ENCODE peak calls at places on chromosome 15, in five cellular contexts. One of them, this sample, is unnamed.

GRCh38 chr15:25798207-25798931 is 64.8 kb downstream of the ATP10A start:
- DNase-seq in left cardiac atrium: no peak
- DNase-seq in fibroblast of the aortic adventitia: peak
- DNase-seq in H54: no peak
- DNase-seq in stimulated activated CD8-positive, alpha-beta memory T cell treated with anti-CD3 and anti-CD28 coated beads, Interleukin-2, amount 100 ng/mL, for 1 hour: no peak
- DNase-seq in this sample: no peak

GRCh38 chr15:27937873-27938272 is 161.2 kb downstream of the OCA2 start:
- DNase-seq in left cardiac atrium: no peak
- DNase-seq in fibroblast of the aortic adventitia: no peak
- DNase-seq in H54: no peak
- DNase-seq in stimulated activated CD8-positive, alpha-beta memory T cell treated with anti-CD3 and anti-CD28 coated beads, Interleukin-2, amount 100 ng/mL, for 1 hour: no peak
- DNase-seq in this sample: no peak

GRCh38 chr15:89673162-89673506 is 6.0 kb downstream of the PLIN1 start:
- DNase-seq in left cardiac atrium: no peak
- DNase-seq in fibroblast of the aortic adventitia: no peak
- DNase-seq in H54: no peak
- DNase-seq in stimulated activated CD8-positive, alpha-beta memory T cell treated with anti-CD3 and anti-CD28 coated beads, Interleukin-2, amount 100 ng/mL, for 1 hour: no peak
- DNase-seq in this sample: no peak

GRCh38 chr15:33581032-33581431 is 270.3 kb downstream of the RYR3 start:
- DNase-seq in left cardiac atrium: no peak
- DNase-seq in fibroblast of the aortic adventitia: peak
- DNase-seq in H54: no peak
- DNase-seq in stimulated activated CD8-positive, alpha-beta memory T cell treated with anti-CD3 and anti-CD28 coated beads, Interleukin-2, amount 100 ng/mL, for 1 hour: no peak
- DNase-seq in this sample: no peak

GRCh38 chr15:39018966-39019365 is 454.4 kb upstream of the RASGRP1 start:
- DNase-seq in left cardiac atrium: no peak
- DNase-seq in fibroblast of the aortic adventitia: no peak
- DNase-seq in H54: no peak
- DNase-seq in stimulated activated CD8-positive, alpha-beta memory T cell treated with anti-CD3 and anti-CD28 coated beads, Interleukin-2, amount 100 ng/mL, for 1 hour: no peak
- DNase-seq in this sample: no peak

GRCh38 chr15:56082263-56082761 is 88.9 kb upstream of the NEDD4 start:
- DNase-seq in left cardiac atrium: no peak
- DNase-seq in fibroblast of the aortic adventitia: no peak
- DNase-seq in H54: no peak
- DNase-seq in stimulated activated CD8-positive, alpha-beta memory T cell treated with anti-CD3 and anti-CD28 coated beads, Interleukin-2, amount 100 ng/mL, for 1 hour: no peak
- DNase-seq in this sample: no peak

GRCh38 chr15:77852241-77853007 is 219.7 kb upstream of the LINGO1 start:
- DNase-seq in left cardiac atrium: no peak
- DNase-seq in fibroblast of the aortic adventitia: no peak
- DNase-seq in H54: no peak
- DNase-seq in stimulated activated CD8-positive, alpha-beta memory T cell treated with anti-CD3 and anti-CD28 coated beads, Interleukin-2, amount 100 ng/mL, for 1 hour: no peak
- DNase-seq in this sample: no peak

GRCh38 chr15:76203766-76204557 is 107.3 kb downstream of the ETFA start:
- DNase-seq in left cardiac atrium: peak
- DNase-seq in fibroblast of the aortic adventitia: no peak
- DNase-seq in H54: no peak
- DNase-seq in stimulated activated CD8-positive, alpha-beta memory T cell treated with anti-CD3 and anti-CD28 coated beads, Interleukin-2, amount 100 ng/mL, for 1 hour: no peak
- DNase-seq in this sample: no peak

GRCh38 chr15:27845535-27846369 is 253.4 kb downstream of the OCA2 start:
- DNase-seq in left cardiac atrium: no peak
- DNase-seq in fibroblast of the aortic adventitia: no peak
- DNase-seq in H54: no peak
- DNase-seq in stimulated activated CD8-positive, alpha-beta memory T cell treated with anti-CD3 and anti-CD28 coated beads, Interleukin-2, amount 100 ng/mL, for 1 hour: no peak
- DNase-seq in this sample: no peak

GRCh38 chr15:71160976-71161375 is 45.7 kb downstream of the THSD4 start:
- DNase-seq in left cardiac atrium: no peak
- DNase-seq in fibroblast of the aortic adventitia: no peak
- DNase-seq in H54: no peak
- DNase-seq in stimulated activated CD8-positive, alpha-beta memory T cell treated with anti-CD3 and anti-CD28 coated beads, Interleukin-2, amount 100 ng/mL, for 1 hour: no peak
- DNase-seq in this sample: no peak

GRCh38 chr15:44662478-44663409 is 718 bp downstream of the SPG11 start:
- DNase-seq in left cardiac atrium: peak
- DNase-seq in fibroblast of the aortic adventitia: peak
- DNase-seq in H54: peak
- DNase-seq in stimulated activated CD8-positive, alpha-beta memory T cell treated with anti-CD3 and anti-CD28 coated beads, Interleukin-2, amount 100 ng/mL, for 1 hour: peak
- DNase-seq in this sample: peak

GRCh38 chr15:59339252-59339672 is 33.4 kb downstream of the MYO1E start:
- DNase-seq in left cardiac atrium: no peak
- DNase-seq in fibroblast of the aortic adventitia: peak
- DNase-seq in H54: no peak
- DNase-seq in stimulated activated CD8-positive, alpha-beta memory T cell treated with anti-CD3 and anti-CD28 coated beads, Interleukin-2, amount 100 ng/mL, for 1 hour: no peak
- DNase-seq in this sample: peak

GRCh38 chr15:75143738-75144334 is 57.8 kb upstream of the C15orf39 start:
- DNase-seq in left cardiac atrium: no peak
- DNase-seq in fibroblast of the aortic adventitia: no peak
- DNase-seq in H54: no peak
- DNase-seq in stimulated activated CD8-positive, alpha-beta memory T cell treated with anti-CD3 and anti-CD28 coated beads, Interleukin-2, amount 100 ng/mL, for 1 hour: no peak
- DNase-seq in this sample: no peak

GRCh38 chr15:101332061-101332467 is 37.0 kb upstream of the SNRPA1 start:
- DNase-seq in left cardiac atrium: no peak
- DNase-seq in fibroblast of the aortic adventitia: no peak
- DNase-seq in H54: no peak
- DNase-seq in stimulated activated CD8-positive, alpha-beta memory T cell treated with anti-CD3 and anti-CD28 coated beads, Interleukin-2, amount 100 ng/mL, for 1 hour: no peak
- DNase-seq in this sample: no peak

GRCh38 chr15:98881526-98882517 is 125.8 kb downstream of the PGPEP1L start:
- DNase-seq in left cardiac atrium: no peak
- DNase-seq in fibroblast of the aortic adventitia: peak
- DNase-seq in H54: no peak
- DNase-seq in stimulated activated CD8-positive, alpha-beta memory T cell treated with anti-CD3 and anti-CD28 coated beads, Interleukin-2, amount 100 ng/mL, for 1 hour: no peak
- DNase-seq in this sample: no peak

GRCh38 chr15:82850731-82851130 is 41.3 kb downstream of the WHAMM start:
- DNase-seq in left cardiac atrium: no peak
- DNase-seq in fibroblast of the aortic adventitia: no peak
- DNase-seq in H54: no peak
- DNase-seq in stimulated activated CD8-positive, alpha-beta memory T cell treated with anti-CD3 and anti-CD28 coated beads, Interleukin-2, amount 100 ng/mL, for 1 hour: no peak
- DNase-seq in this sample: no peak

GRCh38 chr15:78103406-78104118 is 11.2 kb downstream of the SH2D7 start:
- DNase-seq in left cardiac atrium: no peak
- DNase-seq in fibroblast of the aortic adventitia: no peak
- DNase-seq in H54: no peak
- DNase-seq in stimulated activated CD8-positive, alpha-beta memory T cell treated with anti-CD3 and anti-CD28 coated beads, Interleukin-2, amount 100 ng/mL, for 1 hour: peak
- DNase-seq in this sample: no peak

GRCh38 chr15:27977656-27978055 is 121.5 kb downstream of the OCA2 start:
- DNase-seq in left cardiac atrium: no peak
- DNase-seq in fibroblast of the aortic adventitia: no peak
- DNase-seq in H54: no peak
- DNase-seq in stimulated activated CD8-positive, alpha-beta memory T cell treated with anti-CD3 and anti-CD28 coated beads, Interleukin-2, amount 100 ng/mL, for 1 hour: no peak
- DNase-seq in this sample: no peak

GRCh38 chr15:34841220-34841841 is 46.0 kb upstream of the ACTC1 start:
- DNase-seq in left cardiac atrium: no peak
- DNase-seq in fibroblast of the aortic adventitia: no peak
- DNase-seq in H54: no peak
- DNase-seq in stimulated activated CD8-positive, alpha-beta memory T cell treated with anti-CD3 and anti-CD28 coated beads, Interleukin-2, amount 100 ng/mL, for 1 hour: no peak
- DNase-seq in this sample: no peak

GRCh38 chr15:70247281-70247680 is 149.6 kb upstream of the TLE3 start:
- DNase-seq in left cardiac atrium: no peak
- DNase-seq in fibroblast of the aortic adventitia: no peak
- DNase-seq in H54: no peak
- DNase-seq in stimulated activated CD8-positive, alpha-beta memory T cell treated with anti-CD3 and anti-CD28 coated beads, Interleukin-2, amount 100 ng/mL, for 1 hour: no peak
- DNase-seq in this sample: no peak

GRCh38 chr15:96345560-96346389 is 15.3 kb downstream of the NR2F2 start:
- DNase-seq in left cardiac atrium: peak
- DNase-seq in fibroblast of the aortic adventitia: peak
- DNase-seq in H54: no peak
- DNase-seq in stimulated activated CD8-positive, alpha-beta memory T cell treated with anti-CD3 and anti-CD28 coated beads, Interleukin-2, amount 100 ng/mL, for 1 hour: no peak
- DNase-seq in this sample: no peak

GRCh38 chr15:70976856-70977255 is 84.2 kb downstream of the LRRC49 start:
- DNase-seq in left cardiac atrium: no peak
- DNase-seq in fibroblast of the aortic adventitia: peak
- DNase-seq in H54: no peak
- DNase-seq in stimulated activated CD8-positive, alpha-beta memory T cell treated with anti-CD3 and anti-CD28 coated beads, Interleukin-2, amount 100 ng/mL, for 1 hour: no peak
- DNase-seq in this sample: peak

GRCh38 chr15:97745481-97746071 is 214.9 kb upstream of the ARRDC4 start:
- DNase-seq in left cardiac atrium: no peak
- DNase-seq in fibroblast of the aortic adventitia: peak
- DNase-seq in H54: no peak
- DNase-seq in stimulated activated CD8-positive, alpha-beta memory T cell treated with anti-CD3 and anti-CD28 coated beads, Interleukin-2, amount 100 ng/mL, for 1 hour: no peak
- DNase-seq in this sample: peak

This sample was measured in HS-27A.